ENCODE peak calls at places on chromosomes 13 and 19, in ten cellular contexts. T is spleen, M is suprapubic skin, Q is HCT116, O is transverse colon, Z is GM12878, U is stomach, D is breast epithelium, A is prostate gland, F is GM12891. B is an unnamed sample.
A peak's percentile ranks its signal among the peaks of the same experiment; 100 is the strongest.

GRCh38 chr13:45479661-45480060 is 14.9 kb downstream of the COG3 start:
- DNase-seq in U (no peak), M (no peak), Z (no peak), F (no peak), T (no peak), O (no peak), D (no peak), Q (no peak), A (no peak), B (no peak)

GRCh38 chr19:16473875-16474397 is 2.2 kb upstream of the EPS15L1 start:
- DNase-seq in O (no peak), U (peak; percentile 55), A (peak; percentile 56), M (no peak), F (no peak), T (no peak), Z (no peak), D (no peak), Q (no peak), B (no peak)

GRCh38 chr19:8609210-8610040 is 1.1 kb downstream of the ADAMTS10 start:
- DNase-seq in T (no peak), F (no peak), Z (no peak), Q (peak; percentile 15), D (no peak), O (peak; percentile 34), M (peak; percentile 81), A (no peak), U (peak; percentile 30), B (no peak)

GRCh38 chr19:2665103-2665502 is 37.4 kb downstream of the GNG7 start:
- DNase-seq in D (no peak), A (no peak), Q (no peak), Z (no peak), T (no peak), M (no peak), O (no peak), F (no peak), U (no peak), B (no peak)

GRCh38 chr19:19115954-19116353 is 22.3 kb downstream of the TMEM161A start:
- DNase-seq in A (no peak), F (no peak), U (peak; percentile 29), M (no peak), Q (no peak), Z (no peak), T (no peak), D (no peak), O (peak; percentile 55), B (no peak)

GRCh38 chr13:81116461-81117282 is 775.7 kb upstream of the SPRY2 start:
- DNase-seq in T (no peak), Z (no peak), F (no peak), M (no peak), U (no peak), Q (no peak), A (no peak), D (no peak), O (no peak), B (no peak)

GRCh38 chr19:49861127-49861526 is 6.2 kb downstream of the PNKP start:
- DNase-seq in M (peak; percentile 77), F (no peak), D (no peak), U (peak; percentile 78), Q (no peak), T (peak; percentile 88), Z (no peak), O (peak; percentile 67), A (peak; percentile 81), B (peak; percentile 92)

GRCh38 chr19:1177322-1178114 is 3.5 kb upstream of the SBNO2 start:
- DNase-seq in Z (no peak), O (no peak), F (no peak), Q (peak; percentile 61), M (peak; percentile 88), T (no peak), D (no peak), U (no peak), A (no peak), B (no peak)

GRCh38 chr19:8370176-8371010 is 6.4 kb downstream of the ANGPTL4 start:
- DNase-seq in F (no peak), A (no peak), T (peak; percentile 23), U (no peak), O (no peak), Z (no peak), M (no peak), D (no peak), Q (no peak), B (no peak)

GRCh38 chr13:70203661-70204229 is 95.5 kb upstream of the KLHL1 start:
- DNase-seq in T (no peak), D (no peak), A (no peak), Z (no peak), M (no peak), Q (peak; percentile 4), O (no peak), U (no peak), F (no peak), B (no peak)

GRCh38 chr13:30138511-30138910 is 168.8 kb downstream of the KATNAL1 start:
- DNase-seq in U (no peak), Z (no peak), F (no peak), M (no peak), O (no peak), D (no peak), A (no peak), T (no peak), Q (no peak), B (no peak)
- TF ChIP-seq POLR2AphosphoS5 in U (no peak), Z (no peak), F (no peak), M (no peak), O (no peak), D (no peak), A (no peak), T (no peak), Q (no peak), B (no peak)

GRCh38 chr13:52161193-52161646 is 1.8 kb upstream of the NEK3 start:
- DNase-seq in T (no peak), U (no peak), Q (no peak), Z (no peak), F (no peak), O (no peak), A (no peak), M (no peak), D (no peak), B (no peak)

GRCh38 chr13:52158629-52159158 is 703 bp downstream of the NEK3 start:
- DNase-seq in Z (peak; percentile 1), T (no peak), U (no peak), A (peak; percentile 26), D (no peak), M (no peak), Q (no peak), O (peak; percentile 54), F (no peak), B (peak; percentile 92)

GRCh38 chr13:52160053-52160452 is 656 bp upstream of the NEK3 start:
- DNase-seq in U (no peak), Q (no peak), O (no peak), Z (no peak), F (no peak), M (no peak), A (no peak), D (no peak), T (no peak), B (no peak)

GRCh38 chr13:52156724-52157251 is 2.6 kb downstream of the NEK3 start:
- DNase-seq in F (no peak), Q (no peak), M (no peak), O (no peak), Z (no peak), D (no peak), U (no peak), A (no peak), T (no peak), B (no peak)

GRCh38 chr13:52159159-52159982 is at the start of gene NEK3:
- DNase-seq in O (peak; percentile 78), U (peak; percentile 66), F (peak; percentile 53), Q (peak; percentile 47), M (peak; percentile 84), A (peak; percentile 39), D (peak; percentile 59), T (peak; percentile 92), Z (no peak), B (peak; percentile 92)
- TF ChIP-seq POLR2A in O (peak; percentile 45), U (no peak), F (no peak), Q (no peak), M (no peak), A (no peak), D (no peak), T (no peak), Z (peak; percentile 47), B (no peak)

DNA sequence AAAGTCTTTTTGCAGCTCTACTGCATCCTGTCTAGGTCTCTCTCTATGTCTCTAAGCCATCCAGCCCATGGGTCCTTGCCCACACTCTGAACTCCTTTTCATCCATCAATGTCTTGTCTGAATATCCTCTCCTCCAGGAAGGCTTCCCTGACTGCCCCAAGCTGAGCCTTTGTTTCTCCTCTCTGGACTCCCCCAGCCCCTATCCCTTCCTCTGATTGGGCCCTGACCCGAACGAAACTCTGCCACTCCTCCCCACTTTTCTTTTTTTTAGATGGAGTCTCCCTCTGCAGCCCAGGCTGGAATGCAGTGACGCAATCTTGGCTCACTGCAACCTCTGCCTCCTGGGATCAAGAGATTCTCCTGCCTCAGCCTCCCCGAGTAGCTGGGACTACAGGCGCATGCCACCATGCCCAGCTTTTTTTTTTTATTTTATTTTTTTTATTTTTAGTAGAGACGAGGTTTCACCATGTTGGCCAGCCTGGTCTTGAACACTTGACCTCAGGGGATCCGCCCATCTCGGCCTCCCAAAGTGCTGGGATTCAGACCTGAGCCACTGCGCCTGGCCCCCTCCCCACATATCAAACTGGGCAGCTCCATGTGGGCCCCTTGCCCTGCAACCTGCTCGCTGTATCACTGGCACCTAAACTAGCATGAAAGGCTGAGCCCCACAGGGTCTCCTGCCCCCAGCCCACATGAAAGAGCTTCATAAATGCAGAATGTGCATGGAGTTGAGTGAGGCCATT is 870 bp upstream of the UNC13A start:
- DNase-seq in Z (no peak), M (no peak), F (no peak), O (no peak), Q (no peak), D (no peak), A (no peak), T (no peak), U (no peak), B (no peak)
- TF ChIP-seq POLR2AphosphoS5 in Z (no peak), M (no peak), F (no peak), O (no peak), Q (no peak), D (no peak), A (no peak), T (no peak), U (no peak), B (no peak)

DNA sequence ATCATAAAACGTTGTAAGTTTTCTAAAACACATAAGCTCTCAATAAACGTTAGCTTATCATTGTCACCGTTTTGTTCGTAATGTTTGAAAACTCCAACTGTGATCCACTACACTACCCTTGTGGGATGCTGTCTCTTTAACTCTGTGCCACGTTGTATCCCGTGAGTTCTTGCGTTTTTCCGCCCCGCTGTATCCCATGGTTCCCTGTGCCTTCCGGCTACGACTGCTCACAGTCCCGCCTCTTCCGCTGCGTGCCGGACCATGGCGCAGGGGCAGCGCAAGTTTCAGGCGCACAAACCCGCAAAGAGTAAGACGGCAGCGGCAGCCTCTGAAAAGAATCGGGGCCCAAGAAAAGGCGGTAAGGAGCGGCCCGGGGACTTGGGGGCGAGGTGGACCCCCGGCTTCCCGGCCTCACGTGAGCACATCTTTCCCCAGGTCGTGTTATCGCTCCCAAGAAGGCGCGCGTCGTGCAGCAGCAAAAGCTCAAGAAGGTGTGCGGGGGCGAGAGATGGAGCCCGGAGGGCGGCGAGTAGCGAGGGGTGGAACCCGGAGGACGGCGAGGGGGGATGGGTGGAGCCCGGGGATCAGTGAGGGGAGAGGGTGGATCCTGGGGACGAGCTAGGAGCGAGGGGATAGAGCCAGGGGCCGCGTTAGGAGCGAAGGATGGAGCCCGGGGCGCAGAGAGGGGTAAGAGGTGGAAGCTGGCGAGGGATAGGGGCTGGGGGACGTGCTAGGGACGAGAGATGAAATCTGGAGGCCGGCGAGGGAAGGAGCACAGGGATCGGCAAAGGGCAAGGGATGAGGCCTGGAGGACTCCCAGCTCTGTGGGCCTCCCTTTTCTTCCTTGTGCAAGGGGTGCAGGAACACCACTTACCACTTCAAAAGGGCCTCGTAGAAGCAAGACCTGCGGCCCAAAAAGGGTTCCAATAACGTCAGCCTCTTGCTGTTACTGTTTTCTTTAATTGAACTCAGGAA is at the start of gene C19orf53:
- DNase-seq in O (peak; percentile 92), M (peak; percentile 93), Z (peak; percentile 83), D (peak; percentile 88), F (peak; percentile 89), A (peak; percentile 90), T (peak; percentile 96), U (peak; percentile 89), Q (peak; percentile 80), B (peak; percentile 97)
- TF ChIP-seq POLR2A in O (peak; percentile 96), M (no peak), Z (peak; percentile 99), D (peak; percentile 92), F (peak; percentile 87), A (peak; percentile 90), T (peak; percentile 83), U (peak; percentile 89), Q (peak; percentile 68), B (peak; percentile 90)